ENCODE peak calls at places on chromosomes 3 and 15, in five cellular contexts. One of them, this sample, is unnamed.

GRCh38 chr15:38325290-38325990 is 72.8 kb downstream of the SPRED1 start:
- DNase-seq in HTR-8/SVneo: no peak
- DNase-seq in left ventricle myocardium superior: no peak
- DNase-seq in epithelial cell of proximal tubule: no peak
- DNase-seq in nephron progenitor cell: no peak
- DNase-seq in this sample: no peak

GRCh38 chr3:11134794-11135193 is 19.5 kb upstream of the HRH1 start:
- DNase-seq in nephron progenitor cell: no peak
- DNase-seq in HTR-8/SVneo: no peak
- DNase-seq in left ventricle myocardium superior: no peak
- DNase-seq in epithelial cell of proximal tubule: no peak
- DNase-seq in this sample: no peak

GRCh38 chr15:80778964-80779657 is at the start of gene CEMIP:
- DNase-seq in epithelial cell of proximal tubule: no peak
- DNase-seq in nephron progenitor cell: peak
- DNase-seq in left ventricle myocardium superior: peak
- DNase-seq in HTR-8/SVneo: peak
- DNase-seq in this sample: peak

GRCh38 chr15:92430067-92430435 is 36.4 kb downstream of the ST8SIA2 start:
- DNase-seq in epithelial cell of proximal tubule: no peak
- DNase-seq in HTR-8/SVneo: no peak
- DNase-seq in nephron progenitor cell: no peak
- DNase-seq in left ventricle myocardium superior: no peak
- DNase-seq in this sample: no peak

GRCh38 chr15:25691544-25692430 is 171.3 kb downstream of the ATP10A start:
- DNase-seq in nephron progenitor cell: no peak
- DNase-seq in HTR-8/SVneo: no peak
- DNase-seq in left ventricle myocardium superior: no peak
- DNase-seq in epithelial cell of proximal tubule: no peak
- DNase-seq in this sample: no peak

GRCh38 chr3:98573231-98573728 is 20.1 kb downstream of the CPOX start:
- DNase-seq in nephron progenitor cell: no peak
- DNase-seq in left ventricle myocardium superior: no peak
- DNase-seq in HTR-8/SVneo: peak
- DNase-seq in epithelial cell of proximal tubule: no peak
- DNase-seq in this sample: no peak

GRCh38 chr3:17313746-17314145 is 428.7 kb downstream of the TBC1D5 start:
- DNase-seq in HTR-8/SVneo: no peak
- DNase-seq in nephron progenitor cell: no peak
- DNase-seq in epithelial cell of proximal tubule: no peak
- DNase-seq in left ventricle myocardium superior: no peak
- DNase-seq in this sample: no peak

GRCh38 chr3:171833006-171833405 is 10.1 kb upstream of the TMEM212 start:
- DNase-seq in epithelial cell of proximal tubule: no peak
- DNase-seq in HTR-8/SVneo: no peak
- DNase-seq in nephron progenitor cell: no peak
- DNase-seq in left ventricle myocardium superior: no peak
- DNase-seq in this sample: no peak

GRCh38 chr15:58229297-58229768 is 91.2 kb downstream of the AQP9 start:
- DNase-seq in nephron progenitor cell: no peak
- DNase-seq in epithelial cell of proximal tubule: no peak
- DNase-seq in left ventricle myocardium superior: no peak
- DNase-seq in HTR-8/SVneo: no peak
- DNase-seq in this sample: no peak

GRCh38 chr3:4730734-4731133 is 237.6 kb downstream of the ITPR1 start:
- DNase-seq in left ventricle myocardium superior: peak
- DNase-seq in HTR-8/SVneo: no peak
- DNase-seq in epithelial cell of proximal tubule: no peak
- DNase-seq in nephron progenitor cell: no peak
- DNase-seq in this sample: peak

GRCh38 chr15:86082619-86083377 is 3.1 kb downstream of the AGBL1 start:
- DNase-seq in HTR-8/SVneo: no peak
- DNase-seq in epithelial cell of proximal tubule: no peak
- DNase-seq in nephron progenitor cell: no peak
- DNase-seq in left ventricle myocardium superior: no peak
- DNase-seq in this sample: no peak

GRCh38 chr3:129614435-129614834 is 8.0 kb upstream of the PLXND1 start:
- DNase-seq in nephron progenitor cell: no peak
- DNase-seq in left ventricle myocardium superior: peak
- DNase-seq in HTR-8/SVneo: no peak
- DNase-seq in epithelial cell of proximal tubule: no peak
- DNase-seq in this sample: no peak

GRCh38 chr3:108494862-108495531 is 15.4 kb downstream of the MYH15 start:
- DNase-seq in epithelial cell of proximal tubule: no peak
- DNase-seq in HTR-8/SVneo: no peak
- DNase-seq in nephron progenitor cell: no peak
- DNase-seq in left ventricle myocardium superior: no peak
- DNase-seq in this sample: no peak

GRCh38 chr3:14598143-14598569 is 53.4 kb upstream of the CCDC174 start:
- DNase-seq in HTR-8/SVneo: peak
- DNase-seq in epithelial cell of proximal tubule: no peak
- DNase-seq in left ventricle myocardium superior: no peak
- DNase-seq in nephron progenitor cell: peak
- DNase-seq in this sample: no peak

GRCh38 chr3:72185549-72186484 is 400.9 kb upstream of the PROK2 start:
- DNase-seq in left ventricle myocardium superior: no peak
- DNase-seq in nephron progenitor cell: no peak
- DNase-seq in HTR-8/SVneo: peak
- DNase-seq in epithelial cell of proximal tubule: no peak
- DNase-seq in this sample: no peak

GRCh38 chr3:62686916-62687315 is 188.3 kb downstream of the CADPS start:
- DNase-seq in epithelial cell of proximal tubule: no peak
- DNase-seq in HTR-8/SVneo: no peak
- DNase-seq in nephron progenitor cell: no peak
- DNase-seq in left ventricle myocardium superior: no peak
- DNase-seq in this sample: no peak

GRCh38 chr3:175149675-175150074 is 290.5 kb downstream of the NAALADL2 start:
- DNase-seq in HTR-8/SVneo: no peak
- DNase-seq in left ventricle myocardium superior: no peak
- DNase-seq in nephron progenitor cell: no peak
- DNase-seq in epithelial cell of proximal tubule: no peak
- DNase-seq in this sample: no peak

GRCh38 chr3:119551525-119552063 is 7.8 kb downstream of the CD80 start:
- DNase-seq in epithelial cell of proximal tubule: no peak
- DNase-seq in nephron progenitor cell: no peak
- DNase-seq in left ventricle myocardium superior: no peak
- DNase-seq in HTR-8/SVneo: no peak
- DNase-seq in this sample: no peak

GRCh38 chr3:142973217-142974009 is 9.9 kb upstream of the PAQR9 start:
- DNase-seq in epithelial cell of proximal tubule: no peak
- DNase-seq in left ventricle myocardium superior: peak
- DNase-seq in nephron progenitor cell: no peak
- DNase-seq in HTR-8/SVneo: no peak
- DNase-seq in this sample: peak

GRCh38 chr15:57923750-57924149 is 141.8 kb downstream of the ALDH1A2 start:
- DNase-seq in nephron progenitor cell: no peak
- DNase-seq in epithelial cell of proximal tubule: no peak
- DNase-seq in left ventricle myocardium superior: no peak
- DNase-seq in HTR-8/SVneo: no peak
- DNase-seq in this sample: peak

GRCh38 chr3:134627831-134628230 is 23.0 kb downstream of the KY start:
- DNase-seq in nephron progenitor cell: no peak
- DNase-seq in HTR-8/SVneo: no peak
- DNase-seq in left ventricle myocardium superior: no peak
- DNase-seq in epithelial cell of proximal tubule: peak
- DNase-seq in this sample: no peak

GRCh38 chr3:125142418-125142778 is 70.2 kb downstream of the SLC12A8 start:
- DNase-seq in nephron progenitor cell: no peak
- DNase-seq in left ventricle myocardium superior: no peak
- DNase-seq in HTR-8/SVneo: no peak
- DNase-seq in epithelial cell of proximal tubule: no peak
- DNase-seq in this sample: no peak

GRCh38 chr3:67655364-67656121 is 1.1 kb upstream of the SUCLG2 start:
- DNase-seq in HTR-8/SVneo: no peak
- DNase-seq in left ventricle myocardium superior: no peak
- DNase-seq in nephron progenitor cell: no peak
- DNase-seq in epithelial cell of proximal tubule: no peak
- DNase-seq in this sample: peak

GRCh38 chr3:158430448-158430847 is 140.5 kb upstream of the MLF1 start:
- DNase-seq in HTR-8/SVneo: no peak
- DNase-seq in nephron progenitor cell: no peak
- DNase-seq in epithelial cell of proximal tubule: no peak
- DNase-seq in left ventricle myocardium superior: no peak
- DNase-seq in this sample: no peak

GRCh38 chr3:46987485-46988401 is 8.3 kb downstream of the NBEAL2 start:
- DNase-seq in left ventricle myocardium superior: peak
- DNase-seq in nephron progenitor cell: no peak
- DNase-seq in HTR-8/SVneo: peak
- DNase-seq in epithelial cell of proximal tubule: no peak
- DNase-seq in this sample: peak

GRCh38 chr3:139107424-139108252 is 62.9 kb upstream of the PRR23C start:
- DNase-seq in nephron progenitor cell: no peak
- DNase-seq in epithelial cell of proximal tubule: no peak
- DNase-seq in left ventricle myocardium superior: no peak
- DNase-seq in HTR-8/SVneo: no peak
- DNase-seq in this sample: no peak

GRCh38 chr3:127614928-127615592 is 13.9 kb upstream of the PODXL2 start:
- DNase-seq in nephron progenitor cell: no peak
- DNase-seq in left ventricle myocardium superior: no peak
- DNase-seq in HTR-8/SVneo: no peak
- DNase-seq in epithelial cell of proximal tubule: no peak
- DNase-seq in this sample: no peak

GRCh38 chr3:8970971-8971589 is 7.8 kb upstream of the RAD18 start:
- DNase-seq in nephron progenitor cell: peak
- DNase-seq in HTR-8/SVneo: peak
- DNase-seq in epithelial cell of proximal tubule: no peak
- DNase-seq in left ventricle myocardium superior: no peak
- DNase-seq in this sample: no peak